ENCODE peak calls at places on chromosomes 5 and 9, in six cellular contexts. D, W, G, J, O and K are unnamed samples.

GRCh38 chr5:3996871-3997410 is 401.3 kb downstream of the IRX1 start:
- DNase-seq in O (no peak), W (no peak), G (no peak), D (no peak), J (no peak), K (no peak)

GRCh38 chr9:109098221-109098959 is 21.4 kb downstream of the TMEM245 start:
- DNase-seq in J (peak; percentile 31), O (no peak), W (peak; percentile 68), G (no peak), D (no peak), K (no peak)

GRCh38 chr9:37034320-37034937 is 361 bp upstream of the PAX5 start:
- DNase-seq in D (no peak), G (no peak), J (no peak), W (no peak), O (peak; percentile 85), K (no peak)

GRCh38 chr9:116238225-116238624 is 84.6 kb downstream of the PAPPA start:
- DNase-seq in W (no peak), J (no peak), G (no peak), O (no peak), D (no peak), K (no peak)

GRCh38 chr9:32551491-32552049 is 557 bp upstream of the SMIM27 start:
- DNase-seq in G (no peak), O (peak; percentile 55), W (peak; percentile 14), J (peak; percentile 15), D (peak; percentile 12), K (no peak)

GRCh38 chr9:77876091-77876490 is 155.5 kb downstream of the GNAQ start:
- DNase-seq in D (no peak), J (no peak), W (no peak), G (no peak), O (no peak), K (no peak)

GRCh38 chr9:3827175-3827574 is 301.4 kb upstream of the RFX3 start:
- DNase-seq in J (no peak), O (no peak), G (no peak), W (no peak), D (no peak), K (no peak)

GRCh38 chr9:104071589-104071988 is 22.5 kb upstream of the SMC2 start:
- DNase-seq in O (no peak), J (no peak), D (no peak), W (no peak), G (no peak), K (no peak)

GRCh38 chr5:2030131-2030530 is 147.4 kb upstream of the IRX4 start:
- DNase-seq in J (no peak), O (peak; percentile 7), W (no peak), D (no peak), G (no peak), K (no peak)

GRCh38 chr9:94083384-94083783 is 880 bp upstream of the PTPDC1 start:
- DNase-seq in D (no peak), J (peak; percentile 47), O (no peak), W (no peak), G (no peak), K (no peak)

GRCh38 chr5:464446-464842 is 21.5 kb downstream of the EXOC3 start:
- DNase-seq in O (no peak), W (no peak), G (no peak), D (no peak), J (no peak), K (no peak)

GRCh38 chr5:136047858-136048257 is 19.1 kb downstream of the TGFBI start:
- DNase-seq in O (no peak), D (no peak), G (no peak), W (no peak), J (no peak), K (no peak)

GRCh38 chr5:80308526-80308925 is 11.3 kb upstream of the SPZ1 start:
- DNase-seq in O (peak; percentile 42), G (no peak), J (no peak), D (no peak), W (no peak), K (no peak)

GRCh38 chr9:119435066-119435465 is 65.8 kb upstream of the BRINP1 start:
- DNase-seq in O (no peak), J (no peak), G (no peak), W (no peak), D (no peak), K (no peak)

GRCh38 chr5:105735704-105736103 is 1935.0 kb downstream of the EFNA5 start:
- DNase-seq in W (no peak), O (no peak), D (no peak), J (no peak), G (no peak), K (no peak)

GRCh38 chr5:145887976-145888574 is 15.3 kb upstream of the GRXCR2 start:
- DNase-seq in D (no peak), J (peak; percentile 46), O (peak; percentile 61), W (peak; percentile 56), G (no peak), K (no peak)

GRCh38 chr5:133229931-133230664 is 178.3 kb downstream of the HSPA4 start:
- DNase-seq in O (no peak), D (no peak), G (no peak), J (no peak), W (no peak), K (no peak)

GRCh38 chr5:10702040-10702629 is 58.9 kb downstream of the DAP start:
- DNase-seq in J (peak; percentile 73), G (no peak), O (no peak), D (no peak), W (no peak), K (no peak)

GRCh38 chr5:115873392-115873791 is 31.7 kb downstream of the AP3S1 start:
- DNase-seq in D (no peak), J (no peak), G (no peak), O (no peak), W (no peak), K (no peak)

GRCh38 chr5:159161361-159162214 is 47.8 kb downstream of the RNF145 start:
- DNase-seq in D (no peak), W (no peak), G (no peak), O (no peak), J (no peak), K (no peak)

GRCh38 chr5:61313960-61314681 is 17.9 kb upstream of the ZSWIM6 start:
- DNase-seq in D (no peak), W (no peak), G (no peak), O (no peak), J (no peak), K (no peak)

GRCh38 chr5:61309115-61309514 is 22.9 kb upstream of the ZSWIM6 start:
- DNase-seq in W (no peak), D (no peak), J (no peak), O (no peak), G (no peak), K (no peak)

GRCh38 chr5:61311056-61311455 is 21.0 kb upstream of the ZSWIM6 start:
- DNase-seq in W (no peak), J (no peak), O (no peak), G (no peak), D (no peak), K (no peak)

GRCh38 chr5:61308699-61309098 is 23.4 kb upstream of the ZSWIM6 start:
- DNase-seq in J (no peak), D (no peak), W (no peak), O (no peak), G (no peak), K (no peak)

GRCh38 chr5:61311836-61312808 is 19.9 kb upstream of the ZSWIM6 start:
- DNase-seq in G (no peak), O (no peak), W (no peak), J (no peak), D (no peak), K (no peak)
- TF ChIP-seq TAF1 in G (no peak), O (no peak), W (no peak), J (no peak), D (no peak), K (no peak)

DNA sequence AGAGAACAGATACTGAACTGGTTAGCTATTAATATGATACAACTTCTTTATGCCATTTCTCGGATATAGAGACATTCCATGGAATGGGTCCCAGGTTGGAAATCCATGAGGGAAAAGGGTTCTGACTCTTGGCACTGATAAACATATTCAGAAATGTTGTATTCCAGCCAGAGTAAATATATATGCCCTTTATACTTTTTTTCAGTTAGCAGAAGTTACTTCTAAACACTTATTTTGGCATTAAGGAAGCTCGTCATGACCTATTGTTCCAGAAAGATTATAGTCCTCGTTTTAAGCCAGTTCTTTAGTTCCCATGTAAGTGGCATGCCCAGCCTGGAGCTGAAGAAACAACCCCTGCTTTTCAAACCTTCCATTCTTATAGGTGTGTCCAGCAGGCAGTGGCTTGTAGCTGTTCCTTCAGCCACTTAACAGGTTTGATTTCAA is 181.6 kb downstream of the CD180 start:
- DNase-seq in O (no peak), D (no peak), G (no peak), J (no peak), W (no peak), K (no peak)
- TF ChIP-seq POLR2A in O (no peak), D (no peak), G (no peak), J (no peak), W (no peak), K (no peak)

DNA sequence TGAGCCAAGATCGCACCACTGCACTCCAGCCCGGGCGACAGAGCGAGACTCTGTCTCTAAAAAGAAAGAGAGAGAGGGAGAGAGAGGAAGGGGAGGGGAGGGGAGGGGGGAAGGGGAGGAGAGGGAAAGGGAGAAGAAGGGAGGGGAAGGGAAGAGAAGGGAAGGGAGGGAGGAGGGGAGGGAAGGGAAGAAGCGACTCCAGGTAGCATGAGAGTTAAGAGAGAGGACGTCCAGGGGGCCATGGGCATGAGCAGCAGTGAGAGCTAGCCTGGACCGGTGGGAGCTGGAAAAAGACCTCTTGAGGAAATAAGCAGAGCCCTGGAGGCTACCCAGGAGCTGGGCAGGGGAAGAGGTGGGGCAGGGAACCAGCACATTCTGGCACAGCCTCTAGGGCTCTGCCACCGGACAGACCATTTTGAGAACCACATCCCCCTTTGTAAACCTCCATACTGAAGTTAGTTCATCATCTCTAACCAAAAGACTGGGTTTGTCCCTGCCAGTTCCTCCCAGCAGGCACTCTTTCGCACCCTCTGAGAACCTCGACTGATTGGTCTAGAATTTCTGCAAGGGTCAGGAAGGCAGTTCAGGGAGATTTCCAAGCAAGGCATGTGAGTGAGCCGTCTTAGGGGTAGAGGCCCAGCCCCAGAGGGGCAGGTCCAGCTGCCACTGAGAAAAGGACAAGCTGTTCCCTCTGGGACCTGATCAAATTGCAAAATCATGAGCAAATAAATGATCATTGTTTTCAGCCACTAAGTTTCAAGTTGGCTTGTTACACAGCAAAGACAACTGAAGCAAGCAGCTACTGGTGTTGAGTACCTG is 11.7 kb downstream of the NAIF1 start:
- DNase-seq in O (no peak), W (no peak), D (no peak), J (no peak), G (no peak), K (no peak)
- TF ChIP-seq POLR2AphosphoS5 in O (no peak), W (no peak), D (no peak), J (no peak), G (no peak), K (no peak)

DNA sequence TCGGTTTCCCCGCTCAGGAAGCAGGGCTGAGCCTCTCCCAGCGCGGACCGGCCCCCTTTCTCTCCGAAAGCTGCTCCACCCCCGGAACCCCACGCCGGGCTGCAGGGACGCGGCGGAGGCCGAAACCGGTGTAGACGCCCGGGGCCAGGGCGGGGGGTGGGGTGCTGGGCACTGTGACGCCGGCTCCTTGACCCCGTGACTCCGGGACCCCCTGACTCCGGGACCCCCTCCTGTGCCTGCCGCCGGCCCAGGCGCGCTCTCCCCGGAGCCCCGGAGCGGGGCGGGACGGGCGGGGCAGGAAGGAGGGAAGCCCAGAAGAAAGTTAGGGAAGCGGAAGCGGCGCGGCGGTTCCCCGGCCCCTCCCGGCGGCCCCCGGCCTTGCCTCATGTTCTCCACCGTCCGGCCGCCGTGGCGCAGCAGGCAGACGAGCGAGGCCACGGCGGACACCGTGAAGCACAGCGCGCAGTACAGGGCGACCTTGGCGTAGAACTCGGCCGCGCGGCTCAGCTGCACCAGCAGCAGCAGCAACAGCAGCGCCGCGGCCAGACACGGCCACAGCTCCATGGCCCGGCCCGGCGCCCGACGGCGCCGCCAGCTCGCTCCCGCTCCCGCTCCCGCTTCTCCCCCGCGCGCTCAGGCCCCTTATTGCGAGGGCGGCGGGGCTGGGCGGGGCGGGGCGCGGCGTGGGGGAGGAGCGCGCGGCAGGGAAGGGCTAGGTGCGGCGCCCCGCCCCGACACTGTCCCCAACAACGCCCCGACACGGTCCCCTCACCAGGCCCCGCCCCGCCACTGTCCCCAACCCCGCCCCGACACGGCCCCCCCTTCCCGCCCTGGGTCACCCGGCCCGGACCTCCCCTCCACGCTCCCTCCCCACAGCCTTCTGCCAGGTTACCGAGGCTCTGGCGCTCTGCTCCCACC is at the start of gene AGPAT2:
- DNase-seq in G (peak; percentile 95), O (peak; percentile 71), J (peak; percentile 99), W (no peak), D (no peak), K (peak; percentile 95)
- TF ChIP-seq TAF1 in G (no peak), O (peak; percentile 26), J (peak; percentile 50), W (no peak), D (no peak), K (no peak)